ENCODE peak calls at places on chromosome X, in nine cellular contexts. T is heart left ventricle; L is Peyer's patch; D is uterus; Y is naive thymus-derived CD4-positive, alpha-beta T cell; O is tibial nerve; N is GM23338; Q is tibial artery; X is psoas muscle. R is an unnamed sample. For H3K4me1 and H3K36me3, the result is how much of the 10 kb centered on the place peaks cover.

GRCh38 chrX:86930419-86930818 is 587.2 kb upstream of the KLHL4 start:
- DNase-seq in T (no peak), L (no peak), D (no peak), Y (no peak), O (no peak), N (no peak), Q (no peak), X (no peak), R (no peak)

GRCh38 chrX:16832301-16832700 is 37.9 kb downstream of the RBBP7 start:
- DNase-seq in T (no peak), L (no peak), D (no peak), Y (no peak), O (no peak), N (no peak), Q (no peak), X (no peak), R (no peak)

GRCh38 chrX:27680726-27681125 is 90.6 kb downstream of the DCAF8L2 start:
- DNase-seq in T (no peak), L (no peak), D (no peak), Y (no peak), O (no peak), N (no peak), Q (no peak), X (no peak), R (no peak)

GRCh38 chrX:14027511-14028019 is 2.1 kb downstream of the GEMIN8 start:
- DNase-seq in T (no peak), L (no peak), D (no peak), Y (no peak), O (no peak), N (no peak), Q (no peak), X (no peak), R (no peak)

GRCh38 chrX:283115-283845 is 2.1 kb downstream of the PLCXD1 start:
- DNase-seq in T (peak), L (peak), D (peak), Y (peak), O (peak), N (peak), Q (peak), X (peak), R (peak)

GRCh38 chrX:44082829-44083228 is 109.6 kb upstream of the NDP start:
- DNase-seq in T (no peak), L (no peak), D (no peak), Y (no peak), O (no peak), N (no peak), Q (no peak), X (no peak), R (no peak)

GRCh38 chrX:34880656-34881055 is 61.9 kb upstream of the FAM47B start:
- DNase-seq in T (no peak), L (no peak), D (no peak), Y (no peak), O (no peak), N (no peak), Q (no peak), X (no peak), R (no peak)

GRCh38 chrX:154900323-154900722 is 14.2 kb downstream of the F8A1 start:
- DNase-seq in T (no peak), L (no peak), D (no peak), Y (no peak), O (no peak), N (no peak), Q (no peak), X (no peak), R (no peak)

DNA sequence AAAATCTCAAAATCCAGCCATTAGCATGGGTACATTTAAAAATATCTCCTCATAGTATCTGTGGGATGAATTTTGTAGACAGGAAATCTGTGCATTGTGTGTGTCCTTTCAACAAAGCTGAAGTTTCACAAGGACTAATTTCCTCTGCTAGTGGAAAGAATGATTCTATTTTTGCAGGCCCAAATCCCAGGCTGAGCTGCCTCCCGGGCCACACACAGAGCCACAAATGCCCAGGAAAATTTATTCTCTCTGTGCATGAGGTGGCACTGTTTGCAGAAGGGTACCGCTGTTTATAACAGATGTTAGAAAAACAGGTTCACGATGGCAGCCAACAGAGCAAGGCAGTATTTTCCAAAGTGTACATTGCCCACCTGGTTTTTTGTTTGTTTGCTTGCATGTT is 11.0 kb upstream of the VCX3B start:
- DNase-seq in T (no peak), L (no peak), D (no peak), Y (no peak), O (no peak), N (no peak), Q (no peak), X (no peak), R (no peak)
- H3K4me1 ChIP-seq in T (under half), L (under half), D (under half), Y (under half), O (under half), N (under half), Q (under half), X (under half), R (under half)

DNA sequence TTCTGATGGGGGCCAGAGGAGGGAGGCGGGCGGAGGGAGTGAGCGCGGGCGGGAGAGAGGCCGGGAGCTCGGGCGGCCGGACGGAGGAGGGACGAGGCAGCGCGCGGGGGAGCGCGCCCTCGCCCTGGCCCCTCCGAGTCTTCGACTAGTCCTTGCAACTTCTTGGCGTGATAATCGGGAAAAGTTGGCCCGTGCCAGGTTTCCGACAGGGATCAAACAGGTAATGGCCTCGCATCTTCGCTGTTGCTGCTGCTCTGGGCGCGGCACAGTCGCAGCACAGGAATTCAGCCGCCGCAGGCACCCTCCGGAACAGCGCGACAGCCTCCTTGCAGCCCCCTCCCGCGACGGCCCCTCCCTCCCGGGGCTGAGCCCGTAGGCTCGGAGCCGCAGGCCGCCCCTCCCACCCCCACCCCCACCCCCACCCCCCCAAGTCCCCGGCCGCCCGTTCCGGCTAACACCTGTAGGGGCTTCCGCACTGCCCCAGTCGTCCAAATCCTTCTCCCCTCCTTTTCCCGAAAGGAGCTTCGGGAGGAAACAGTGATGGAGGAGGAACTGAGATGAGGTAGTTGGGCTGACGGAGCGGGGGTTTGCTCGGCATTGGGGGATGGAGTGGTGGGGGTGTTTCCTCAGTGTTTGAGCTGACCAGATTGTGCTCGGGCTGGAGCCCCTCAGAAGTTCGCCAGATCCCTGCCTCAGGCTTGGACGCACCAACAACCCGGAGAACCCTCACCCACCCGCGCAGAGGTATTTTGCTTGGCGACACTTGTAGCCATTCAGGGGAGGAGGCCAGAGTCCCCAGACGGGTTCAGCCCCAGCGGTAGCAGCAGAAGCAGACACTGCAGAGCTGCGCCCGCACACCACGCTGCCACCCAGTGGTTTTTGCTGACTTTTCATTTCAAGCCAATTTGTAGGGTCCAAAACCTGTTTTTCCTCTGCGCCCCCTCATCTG is at the start of gene FGF13:
- DNase-seq in T (peak), L (no peak), D (peak), Y (no peak), O (no peak), N (peak), Q (peak), X (peak), R (no peak)
- H3K4me3 ChIP-seq in T (no peak), L (peak), D (peak), Y (no peak), O (peak), N (peak), Q (peak), X (peak), R (no peak)

GRCh38 chrX:71296806-71297205 is 4.7 kb upstream of the ITGB1BP2 start:
- DNase-seq in T (no peak), L (no peak), D (no peak), Y (no peak), O (no peak), N (no peak), Q (no peak), X (no peak), R (no peak)
- H3K36me3 ChIP-seq in T (half or more), L (under half), D (under half), Y (half or more), O (under half), N (half or more), Q (half or more), X (half or more), R (under half)

GRCh38 chrX:129777218-129777768 is 2.5 kb upstream of the SASH3 start:
- DNase-seq in T (peak), L (peak), D (no peak), Y (peak), O (no peak), N (no peak), Q (peak), X (peak), R (peak)
- H3K4me1 ChIP-seq in T (under half), L (under half), D (under half), Y (half or more), O (under half), N (under half), Q (under half), X (under half), R (half or more)

DNA sequence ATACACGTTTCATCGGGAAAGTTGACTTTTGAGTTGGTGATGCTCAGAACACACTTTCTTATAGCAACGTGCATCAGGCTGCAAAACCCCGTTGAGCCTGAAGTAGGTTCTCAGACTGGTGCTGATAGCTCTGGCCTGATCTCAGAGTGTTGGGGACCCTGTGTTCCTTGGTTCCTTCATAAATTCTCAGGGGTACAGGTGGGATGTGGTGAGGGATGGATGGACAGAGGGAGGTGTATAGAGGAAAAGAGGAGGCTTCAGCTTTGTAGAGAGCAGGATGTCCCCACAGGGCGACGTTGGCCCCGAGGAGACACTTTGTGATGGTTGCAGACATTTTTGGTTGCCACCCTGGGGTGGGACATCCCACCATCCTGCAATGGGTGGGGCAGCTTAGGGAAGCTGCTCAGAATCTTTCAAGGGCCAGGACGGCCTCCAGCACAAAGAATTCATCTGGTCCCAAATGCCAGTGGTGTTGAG is 2.5 kb downstream of the CD99 start:
- DNase-seq in T (no peak), L (no peak), D (no peak), Y (no peak), O (no peak), N (no peak), Q (no peak), X (no peak), R (no peak)
- H3K4me3 ChIP-seq in T (no peak), L (peak), D (no peak), Y (peak), O (no peak), N (no peak), Q (peak), X (peak), R (peak)

DNA sequence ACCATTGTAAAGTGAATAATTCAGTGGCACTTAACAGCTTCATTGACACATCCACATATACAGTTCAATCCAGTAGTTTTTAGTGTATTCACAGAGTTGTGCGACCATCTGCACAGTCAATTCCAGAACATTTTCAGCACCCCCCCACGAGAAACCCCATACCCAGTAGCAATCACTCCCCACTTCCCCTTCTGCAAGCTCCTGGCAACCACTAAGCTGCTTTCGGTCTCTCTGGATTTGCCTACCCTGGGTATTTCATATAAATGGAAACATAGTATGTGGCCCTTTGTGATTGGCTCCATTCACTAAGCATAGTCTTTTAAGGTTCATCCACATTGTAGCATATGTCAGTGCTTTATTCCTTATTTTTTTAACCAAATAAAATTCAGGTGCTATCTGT is 10.0 kb downstream of the MSL3 start:
- DNase-seq in T (no peak), L (no peak), D (no peak), Y (no peak), O (no peak), N (no peak), Q (no peak), X (no peak), R (no peak)
- H3K36me3 ChIP-seq in T (half or more), L (under half), D (under half), Y (under half), O (under half), N (under half), Q (under half), X (half or more), R (under half)

GRCh38 chrX:129769467-129770154 is 10.1 kb upstream of the SASH3 start:
- DNase-seq in T (no peak), L (peak), D (no peak), Y (peak), O (no peak), N (no peak), Q (no peak), X (no peak), R (peak)
- H3K4me1 ChIP-seq in T (under half), L (under half), D (under half), Y (half or more), O (under half), N (under half), Q (under half), X (under half), R (half or more)

GRCh38 chrX:40169193-40170086 is 71.7 kb upstream of the BCOR start:
- DNase-seq in T (peak), L (peak), D (peak), Y (peak), O (no peak), N (peak), Q (no peak), X (peak), R (peak)
- H3K4me3 ChIP-seq in T (no peak), L (no peak), D (no peak), Y (peak), O (no peak), N (peak), Q (no peak), X (no peak), R (peak)